ENCODE peak calls at places on chromosomes 11 and 22, in seven cellular contexts. W is stimulated activated naive CD4-positive, alpha-beta T cell; S is stimulated activated CD4-positive, alpha-beta T cell treated with anti-CD3 and anti-CD28 coated beads, Interleukin-1b, Interleukin-23, amount 100 ng/mL, for 4 hours; Y is epithelial cell of esophagus; V is NCI-H524; M is putamen; R is posterior cingulate gyrus. J is an unnamed sample.

GRCh38 chr11:126680109-126680508 is 320.5 kb downstream of the KIRREL3 start:
- DNase-seq in V (no peak), M (no peak), Y (no peak), R (no peak), S (no peak), W (no peak), J (no peak)

GRCh38 chr22:46547179-46547882 is 9.9 kb upstream of the CELSR1 start:
- DNase-seq in W (no peak), M (no peak), R (no peak), V (no peak), S (no peak), Y (peak), J (no peak)

GRCh38 chr22:49183208-49183825 is 644.4 kb downstream of the BRD1 start:
- DNase-seq in V (no peak), W (no peak), R (no peak), M (no peak), Y (no peak), S (no peak), J (no peak)

GRCh38 chr11:50187220-50187619 is 154.5 kb downstream of the OR4C45 start:
- DNase-seq in M (no peak), S (no peak), W (no peak), V (no peak), Y (no peak), R (no peak), J (no peak)

GRCh38 chr11:70420008-70420464 is 21.7 kb downstream of the CTTN start:
- DNase-seq in S (no peak), Y (no peak), W (no peak), V (no peak), M (no peak), R (no peak), J (no peak)

GRCh38 chr11:393219-394033 is 583 bp upstream of the PKP3 start:
- DNase-seq in R (no peak), Y (peak), S (no peak), M (no peak), V (no peak), W (no peak), J (peak)

GRCh38 chr11:20443596-20443995 is 56.1 kb downstream of the PRMT3 start:
- DNase-seq in M (peak), S (no peak), R (no peak), W (no peak), Y (peak), V (no peak), J (no peak)

GRCh38 chr22:26021516-26021915 is 147.7 kb upstream of the SEZ6L start:
- DNase-seq in R (no peak), W (no peak), M (no peak), S (no peak), V (no peak), Y (no peak), J (no peak)

GRCh38 chr22:38033522-38034277 is 23.5 kb upstream of the PICK1 start:
- DNase-seq in S (no peak), W (no peak), V (no peak), Y (no peak), R (no peak), M (peak), J (no peak)

GRCh38 chr11:116366980-116367640 is 405.7 kb downstream of the BUD13 start:
- DNase-seq in V (no peak), W (no peak), M (no peak), Y (peak), S (no peak), R (no peak), J (no peak)

J was measured in breast epithelium.